ENCODE peak calls at places on chromosome 1, in seven cellular contexts. N is left cardiac atrium; P is A549; A is activated naive CD8-positive, alpha-beta T cell treated with anti-CD3 and anti-CD28 coated beads, Interleukin-2, amount 50 U/mL, for 24 hours; H is omental fat pad; E is pancreas; Y is stimulated activated memory B cell treated with anti-CD40 and anti-IgM and Interleukin-4, amounts not matched to agents 10 μg/mL and 1 μg/mL and 100 μg/mL, for 72 hours. G is an unnamed sample.

GRCh38 chr1:155220566-155220965 is 12.1 kb downstream of the MTX1 start:
- ATAC-seq in E (no peak), H (no peak), P (no peak), Y (no peak), A (no peak), N (no peak), G (no peak)

GRCh38 chr1:206649261-206649660 is 13.9 kb downstream of the DYRK3 start:
- ATAC-seq in P (no peak), E (no peak), H (no peak), A (no peak), Y (no peak), N (peak), G (no peak)

GRCh38 chr1:100360790-100361232 is 8.5 kb downstream of the CDC14A start:
- ATAC-seq in P (no peak), N (peak), Y (no peak), E (peak), H (peak), A (no peak), G (peak)

GRCh38 chr1:15195420-15196052 is 42.0 kb downstream of the TMEM51 start:
- ATAC-seq in E (no peak), P (no peak), H (no peak), Y (no peak), N (no peak), A (no peak), G (no peak)

GRCh38 chr1:109256971-109257681 is 7.8 kb downstream of the CELSR2 start:
- ATAC-seq in H (no peak), A (no peak), P (no peak), N (no peak), Y (no peak), E (no peak), G (no peak)

GRCh38 chr1:233394860-233395717 is 67.6 kb downstream of the MAP3K21 start:
- ATAC-seq in N (peak), E (peak), H (no peak), A (peak), Y (no peak), P (peak), G (no peak)

GRCh38 chr1:52127181-52128175 is 14.4 kb upstream of the ZFYVE9 start:
- ATAC-seq in H (peak), E (peak), Y (no peak), N (peak), P (peak), A (no peak), G (peak)

GRCh38 chr1:9037476-9038337 is 11.5 kb upstream of the SLC2A7 start:
- ATAC-seq in Y (peak), N (no peak), H (no peak), A (no peak), P (no peak), E (no peak), G (no peak)

GRCh38 chr1:25580933-25581332 is 35.7 kb upstream of the MAN1C1 start:
- ATAC-seq in A (no peak), N (peak), H (no peak), Y (no peak), E (no peak), P (peak), G (no peak)

GRCh38 chr1:160133990-160134770 is 17.2 kb upstream of the ATP1A4 start:
- ATAC-seq in Y (no peak), H (no peak), N (no peak), P (no peak), A (no peak), E (no peak), G (no peak)

GRCh38 chr1:91546876-91547275 is 46.2 kb downstream of the CDC7 start:
- ATAC-seq in P (peak), H (no peak), A (no peak), N (peak), Y (no peak), E (no peak), G (no peak)

GRCh38 chr1:189987509-189987908 is 490.2 kb downstream of the BRINP3 start:
- ATAC-seq in H (no peak), P (no peak), E (no peak), A (no peak), N (no peak), Y (no peak), G (no peak)

GRCh38 chr1:89672489-89673183 is 39.7 kb downstream of the LRRC8C start:
- ATAC-seq in N (no peak), P (peak), E (no peak), H (no peak), A (no peak), Y (no peak), G (no peak)

GRCh38 chr1:65020774-65021173 is 54.4 kb upstream of the JAK1 start:
- ATAC-seq in H (no peak), P (peak), Y (no peak), A (no peak), N (peak), E (peak), G (no peak)

GRCh38 chr1:59188413-59189213 is 108.3 kb upstream of the FGGY start:
- ATAC-seq in N (peak), E (no peak), H (no peak), P (no peak), Y (no peak), A (no peak), G (no peak)

GRCh38 chr1:172388490-172388889 is 32.0 kb upstream of the C1orf105 start:
- ATAC-seq in Y (no peak), A (no peak), N (no peak), P (no peak), H (no peak), E (no peak), G (no peak)

GRCh38 chr1:29259802-29260441 is 23.6 kb downstream of the PTPRU start:
- ATAC-seq in A (peak), P (no peak), N (peak), H (peak), E (peak), Y (peak), G (peak)

GRCh38 chr1:204480515-204480914 is 14.1 kb downstream of the PIK3C2B start:
- ATAC-seq in Y (peak), P (no peak), A (peak), H (no peak), N (peak), E (no peak), G (peak)

GRCh38 chr1:22465018-22465565 is 13.4 kb downstream of the ZBTB40 start:
- ATAC-seq in E (no peak), P (no peak), Y (no peak), N (no peak), H (no peak), A (no peak), G (no peak)

GRCh38 chr1:224492632-224493031 is 58.0 kb upstream of the WDR26 start:
- ATAC-seq in H (no peak), Y (no peak), E (no peak), N (no peak), A (no peak), P (no peak), G (no peak)

GRCh38 chr1:19463204-19463803 is 22.0 kb downstream of the CAPZB start:
- ATAC-seq in A (no peak), H (no peak), Y (peak), N (no peak), E (peak), P (no peak), G (no peak)

GRCh38 chr1:45953934-45954333 is 150.5 kb downstream of the MAST2 start:
- ATAC-seq in A (no peak), Y (no peak), N (peak), P (peak), E (no peak), H (no peak), G (peak)

GRCh38 chr1:73978964-73979363 is 219.0 kb downstream of the LRRIQ3 start:
- ATAC-seq in A (no peak), Y (no peak), N (no peak), H (no peak), P (no peak), E (no peak), G (no peak)

GRCh38 chr1:205588691-205589445 is 42.9 kb downstream of the ELK4 start:
- ATAC-seq in P (peak), E (peak), N (peak), Y (peak), H (no peak), A (peak), G (no peak)

GRCh38 chr1:248792342-248792741 is 33.4 kb downstream of the SH3BP5L start:
- ATAC-seq in P (no peak), A (no peak), N (no peak), Y (peak), E (no peak), H (no peak), G (no peak)

GRCh38 chr1:177568702-177569101 is 397.9 kb downstream of the BRINP2 start:
- ATAC-seq in P (no peak), A (no peak), H (no peak), Y (no peak), N (no peak), E (no peak), G (no peak)

GRCh38 chr1:84773195-84773594 is 82.9 kb upstream of the SSX2IP start:
- ATAC-seq in A (no peak), N (no peak), P (no peak), Y (no peak), H (no peak), E (no peak), G (no peak)

GRCh38 chr1:152886758-152887409 is 8.8 kb downstream of the SMCP start:
- ATAC-seq in H (no peak), P (no peak), Y (peak), N (no peak), A (no peak), E (no peak), G (no peak)

GRCh38 chr1:100699744-100700143 is 19.8 kb upstream of the VCAM1 start:
- ATAC-seq in A (no peak), H (no peak), P (no peak), E (no peak), Y (no peak), N (no peak), G (no peak)

GRCh38 chr1:238399558-238399957 is 508.8 kb upstream of the ZP4 start:
- ATAC-seq in Y (no peak), H (no peak), A (no peak), P (no peak), N (no peak), E (no peak), G (no peak)

GRCh38 chr1:31434101-31434871 is 21.3 kb downstream of the SERINC2 start:
- ATAC-seq in P (no peak), H (no peak), Y (peak), N (no peak), A (no peak), E (no peak), G (no peak)

GRCh38 chr1:225413708-225414375 is 14.0 kb downstream of the LBR start:
- ATAC-seq in Y (no peak), A (no peak), P (no peak), N (no peak), H (no peak), E (no peak), G (no peak)

GRCh38 chr1:6971048-6971447 is 185.8 kb downstream of the CAMTA1 start:
- ATAC-seq in N (peak), H (no peak), P (no peak), Y (no peak), A (no peak), E (no peak), G (no peak)

GRCh38 chr1:64497484-64497883 is 27.6 kb downstream of the CACHD1 start:
- ATAC-seq in N (peak), E (no peak), Y (no peak), P (no peak), A (no peak), H (peak), G (no peak)

GRCh38 chr1:41020109-41020576 is 1.4 kb downstream of the SLFNL1 start:
- ATAC-seq in Y (no peak), N (no peak), H (no peak), E (no peak), A (no peak), P (no peak), G (no peak)

GRCh38 chr1:162878000-162878596 is 17.1 kb upstream of the CCDC190 start:
- ATAC-seq in A (no peak), N (peak), E (peak), P (no peak), Y (no peak), H (peak), G (no peak)